ENCODE peak calls at places on chromosomes 5 and 9, in four cellular contexts. One of them, this sample, is unnamed.
A peak's percentile ranks its signal among the peaks of the same experiment; 100 is the strongest.

GRCh38 chr5:6721442-6721841 is 8.2 kb downstream of the TENT4A start:
- DNase-seq in PC-9: no peak
- DNase-seq in CD8-positive, alpha-beta memory T cell: no peak
- DNase-seq in lower lobe of right lung: no peak
- DNase-seq in this sample: no peak

GRCh38 chr5:140575309-140575708 is 10.7 kb downstream of the SLC35A4 start:
- DNase-seq in lower lobe of right lung: peak; percentile 80
- DNase-seq in PC-9: no peak
- DNase-seq in CD8-positive, alpha-beta memory T cell: no peak
- DNase-seq in this sample: no peak

GRCh38 chr5:112240011-112240410 is 179.1 kb downstream of the EPB41L4A start:
- DNase-seq in PC-9: peak; percentile 39
- DNase-seq in CD8-positive, alpha-beta memory T cell: no peak
- DNase-seq in lower lobe of right lung: no peak
- DNase-seq in this sample: no peak

GRCh38 chr9:129891519-129891918 is 56.3 kb downstream of the USP20 start:
- DNase-seq in lower lobe of right lung: no peak
- DNase-seq in CD8-positive, alpha-beta memory T cell: no peak
- DNase-seq in PC-9: no peak
- DNase-seq in this sample: no peak

GRCh38 chr9:105142406-105143092 is 101.9 kb upstream of the SLC44A1 start:
- DNase-seq in CD8-positive, alpha-beta memory T cell: no peak
- DNase-seq in PC-9: no peak
- DNase-seq in lower lobe of right lung: no peak
- DNase-seq in this sample: no peak

GRCh38 chr9:18795947-18796705 is 236.9 kb downstream of the SAXO1 start:
- DNase-seq in CD8-positive, alpha-beta memory T cell: no peak
- DNase-seq in PC-9: no peak
- DNase-seq in lower lobe of right lung: no peak
- DNase-seq in this sample: no peak

GRCh38 chr5:61000887-61001286 is 55.9 kb downstream of the NDUFAF2 start:
- DNase-seq in lower lobe of right lung: no peak
- DNase-seq in PC-9: no peak
- DNase-seq in CD8-positive, alpha-beta memory T cell: no peak
- DNase-seq in this sample: no peak

GRCh38 chr5:149666212-149666852 is 63.8 kb upstream of the PPARGC1B start:
- DNase-seq in lower lobe of right lung: peak; percentile 62
- DNase-seq in PC-9: no peak
- DNase-seq in CD8-positive, alpha-beta memory T cell: no peak
- DNase-seq in this sample: no peak

GRCh38 chr5:103218164-103218563 is 40.4 kb upstream of the MACIR start:
- DNase-seq in CD8-positive, alpha-beta memory T cell: no peak
- DNase-seq in PC-9: peak; percentile 69
- DNase-seq in lower lobe of right lung: no peak
- DNase-seq in this sample: no peak

GRCh38 chr5:40278881-40279280 is 400.8 kb upstream of the PTGER4 start:
- DNase-seq in CD8-positive, alpha-beta memory T cell: no peak
- DNase-seq in lower lobe of right lung: no peak
- DNase-seq in PC-9: no peak
- DNase-seq in this sample: no peak

GRCh38 chr9:74309654-74310053 is 187.5 kb upstream of the RORB start:
- DNase-seq in lower lobe of right lung: no peak
- DNase-seq in CD8-positive, alpha-beta memory T cell: no peak
- DNase-seq in PC-9: no peak
- DNase-seq in this sample: no peak

GRCh38 chr9:82681809-82682208 is 381.1 kb downstream of the RASEF start:
- DNase-seq in PC-9: no peak
- DNase-seq in CD8-positive, alpha-beta memory T cell: no peak
- DNase-seq in lower lobe of right lung: no peak
- DNase-seq in this sample: no peak
- H3K4me1 ChIP-seq in PC-9: no peaks in the 10 kb centered on the region
- H3K4me1 ChIP-seq in CD8-positive, alpha-beta memory T cell: no peaks in the 10 kb centered on the region
- H3K4me1 ChIP-seq in lower lobe of right lung: no peaks in the 10 kb centered on the region
- H3K4me1 ChIP-seq in this sample: no peaks in the 10 kb centered on the region

DNA sequence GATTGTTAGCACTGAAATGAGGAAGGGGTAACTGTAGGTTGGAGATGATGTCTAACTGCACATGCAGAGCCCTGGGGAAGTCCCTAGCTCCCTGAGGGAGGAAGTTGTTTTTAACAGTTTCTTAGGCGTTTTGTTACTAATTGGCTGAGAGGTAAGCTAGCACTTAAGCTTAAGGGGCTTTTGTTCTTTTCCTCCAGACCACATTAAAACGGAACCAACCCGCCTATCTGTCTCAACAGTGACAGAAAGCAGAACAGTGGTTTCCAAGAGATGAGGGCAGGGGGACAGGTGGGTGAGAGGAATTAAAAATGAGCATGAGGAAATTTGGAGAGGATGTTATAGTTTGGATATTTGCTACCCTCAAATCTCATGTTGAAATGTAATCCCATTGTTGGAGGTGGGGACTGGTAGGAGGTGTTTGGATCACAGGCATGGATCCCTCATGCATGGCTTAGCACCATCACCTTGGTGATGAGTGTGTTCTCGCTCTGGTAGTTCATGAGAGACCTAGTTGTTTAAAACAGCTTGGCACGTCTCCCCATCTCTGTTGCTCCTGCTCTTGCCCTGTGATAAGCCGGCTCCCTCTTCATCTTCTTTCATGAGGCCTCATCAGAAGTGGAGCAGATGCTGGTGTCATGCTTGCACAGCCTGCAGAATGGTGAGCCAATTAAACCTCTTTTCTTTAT is 38.9 kb downstream of the LYRM7 start:
- DNase-seq in CD8-positive, alpha-beta memory T cell: peak; percentile 10
- DNase-seq in lower lobe of right lung: no peak
- DNase-seq in PC-9: no peak
- DNase-seq in this sample: peak; percentile 34
- H3K4me3 ChIP-seq in CD8-positive, alpha-beta memory T cell: peak overlapping the region; percentile 33
- H3K4me3 ChIP-seq in lower lobe of right lung: no peak overlapping the region
- H3K4me3 ChIP-seq in PC-9: no peak overlapping the region
- H3K4me3 ChIP-seq in this sample: no peak overlapping the region

GRCh38 chr9:90880066-90880465 is 78.4 kb downstream of the SYK start:
- DNase-seq in CD8-positive, alpha-beta memory T cell: no peak
- DNase-seq in PC-9: no peak
- DNase-seq in lower lobe of right lung: no peak
- DNase-seq in this sample: no peak
- H3K4me1 ChIP-seq in CD8-positive, alpha-beta memory T cell: no peaks in the 10 kb centered on the region
- H3K4me1 ChIP-seq in PC-9: no peaks in the 10 kb centered on the region
- H3K4me1 ChIP-seq in lower lobe of right lung: no peaks in the 10 kb centered on the region
- H3K4me1 ChIP-seq in this sample: no peaks in the 10 kb centered on the region

DNA sequence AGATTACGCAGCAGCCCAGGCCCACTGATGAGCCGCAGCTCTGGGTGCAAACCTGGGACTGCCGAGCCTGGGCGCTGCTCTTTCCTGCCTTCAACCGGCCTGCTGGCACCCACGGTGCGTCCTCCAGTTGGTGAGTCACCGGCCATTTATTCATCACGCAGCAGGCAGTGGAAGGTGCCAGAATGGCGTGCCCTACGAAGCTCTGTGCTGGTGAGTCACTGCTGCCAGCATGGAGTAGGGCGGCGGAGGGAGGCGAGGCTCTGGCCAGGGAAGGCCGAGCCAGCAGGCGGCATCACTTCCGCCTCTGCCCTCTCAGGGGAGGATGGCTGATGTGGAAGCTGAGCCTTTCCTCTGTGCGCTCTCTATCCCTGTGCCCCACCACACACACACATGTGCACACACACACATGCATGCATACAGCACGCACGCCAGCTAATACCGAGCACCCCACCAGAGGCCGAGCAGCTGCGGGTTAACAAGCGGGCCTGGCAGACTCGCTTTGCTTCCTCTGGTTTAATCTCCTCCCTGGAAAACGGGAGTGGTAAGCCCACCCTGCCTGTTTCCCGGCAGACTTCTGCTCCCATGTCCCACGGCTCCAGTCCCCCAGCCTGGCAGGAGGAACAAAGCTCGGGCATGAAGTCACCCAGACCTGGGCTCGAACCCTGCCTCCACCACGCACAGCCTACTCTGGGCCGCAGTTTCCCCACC is 39.2 kb downstream of the OLFM1 start:
- DNase-seq in lower lobe of right lung: no peak
- DNase-seq in PC-9: no peak
- DNase-seq in CD8-positive, alpha-beta memory T cell: no peak
- DNase-seq in this sample: no peak
- H3K4me3 ChIP-seq in lower lobe of right lung: no peak overlapping the region
- H3K4me3 ChIP-seq in PC-9: no peak overlapping the region
- H3K4me3 ChIP-seq in CD8-positive, alpha-beta memory T cell: no peak overlapping the region
- H3K4me3 ChIP-seq in this sample: no peak overlapping the region

GRCh38 chr9:126621919-126622735 is 8.4 kb downstream of the LMX1B start:
- DNase-seq in PC-9: no peak
- DNase-seq in lower lobe of right lung: no peak
- DNase-seq in CD8-positive, alpha-beta memory T cell: no peak
- DNase-seq in this sample: no peak
- H3K4me1 ChIP-seq in PC-9: no peaks in the 10 kb centered on the region
- H3K4me1 ChIP-seq in lower lobe of right lung: peaks cover 23% of the 10 kb centered on the region
- H3K4me1 ChIP-seq in CD8-positive, alpha-beta memory T cell: peaks cover 12% of the 10 kb centered on the region
- H3K4me1 ChIP-seq in this sample: peaks cover 11% of the 10 kb centered on the region

GRCh38 chr9:117414220-117414905 is 494 bp downstream of the ASTN2 start:
- DNase-seq in PC-9: no peak
- DNase-seq in lower lobe of right lung: no peak
- DNase-seq in CD8-positive, alpha-beta memory T cell: no peak
- DNase-seq in this sample: peak; percentile 36
- H3K4me3 ChIP-seq in PC-9: no peak overlapping the region
- H3K4me3 ChIP-seq in lower lobe of right lung: peak overlapping the region; percentile 40
- H3K4me3 ChIP-seq in CD8-positive, alpha-beta memory T cell: no peak overlapping the region
- H3K4me3 ChIP-seq in this sample: no peak overlapping the region